ENCODE peak calls at places on chromosome 7, in nine cellular contexts. E is HS-5; Q is frontal cortex; S is SJSA1; C is NCI-H2081; I is HTR-8/SVneo; K is stimulated activated naive CD4-positive, alpha-beta T cell; U is GDM1; J is iris pigment epithelial cell. Y is an unnamed sample.

GRCh38 chr7:69630292-69630691 is 32.0 kb downstream of the AUTS2 start:
- DNase-seq in I (peak; percentile 18), U (no peak), C (no peak), Q (peak; percentile 18), S (no peak), J (peak; percentile 74), E (no peak), K (no peak), Y (no peak)

GRCh38 chr7:51315393-51316261 is 982 bp downstream of the COBL start:
- DNase-seq in E (no peak), U (no peak), S (no peak), I (no peak), J (peak; percentile 15), C (peak; percentile 24), K (no peak), Q (peak; percentile 52), Y (peak; percentile 59)

GRCh38 chr7:156554488-156554887 is 86.1 kb upstream of the RNF32 start:
- DNase-seq in S (no peak), K (no peak), I (no peak), E (no peak), U (no peak), C (peak; percentile 12), Q (no peak), J (no peak), Y (no peak)

GRCh38 chr7:74262639-74263398 is 8.6 kb upstream of the RFC2 start:
- DNase-seq in S (no peak), I (no peak), K (no peak), C (peak; percentile 57), Q (no peak), J (no peak), U (no peak), E (no peak), Y (no peak)

GRCh38 chr7:128103498-128104108 is 72.4 kb upstream of the LRRC4 start:
- DNase-seq in S (no peak), J (no peak), E (no peak), U (no peak), I (no peak), K (no peak), Q (no peak), C (no peak), Y (no peak)

GRCh38 chr7:43769791-43770465 is 11.4 kb downstream of the BLVRA start:
- DNase-seq in J (no peak), S (peak; percentile 22), U (no peak), E (no peak), C (no peak), Q (no peak), K (no peak), I (no peak), Y (no peak)

GRCh38 chr7:28093617-28094232 is 86.9 kb downstream of the JAZF1 start:
- DNase-seq in U (peak; percentile 59), I (peak; percentile 74), S (peak; percentile 82), E (no peak), J (peak; percentile 79), Q (peak; percentile 33), K (peak; percentile 6), C (peak; percentile 69), Y (peak; percentile 90)

GRCh38 chr7:149599636-149600206 is 102.1 kb upstream of the ZNF746 start:
- DNase-seq in E (no peak), S (no peak), K (no peak), Q (no peak), U (no peak), J (no peak), C (no peak), I (no peak), Y (no peak)

GRCh38 chr7:45221266-45221665 is 63.7 kb downstream of the RAMP3 start:
- DNase-seq in C (no peak), J (no peak), U (no peak), I (no peak), E (no peak), S (no peak), K (no peak), Q (no peak), Y (no peak)

GRCh38 chr7:74051193-74051592 is 23.2 kb downstream of the ELN start:
- DNase-seq in C (no peak), S (no peak), J (no peak), E (no peak), I (no peak), U (no peak), Q (no peak), K (no peak), Y (peak; percentile 10)

GRCh38 chr7:103640031-103640779 is 194.2 kb upstream of the SLC26A5 start:
- DNase-seq in U (no peak), C (no peak), J (peak; percentile 78), Q (no peak), I (peak; percentile 11), K (no peak), S (no peak), E (no peak), Y (no peak)

GRCh38 chr7:157865351-157866165 is 528.8 kb downstream of the DNAJB6 start:
- DNase-seq in Q (no peak), U (no peak), E (no peak), J (no peak), S (no peak), I (no peak), C (no peak), K (no peak), Y (peak; percentile 5)

GRCh38 chr7:41122256-41122987 is 580.5 kb downstream of the INHBA start:
- DNase-seq in I (no peak), S (no peak), Q (no peak), U (no peak), J (no peak), E (no peak), C (no peak), K (no peak), Y (no peak)